ENCODE peak calls at places on chromosomes 3 and 15, in eight cellular contexts. Y is neural crest cell, W is amniotic epithelial cell, Q is hepatocyte, P is brain microvascular endothelial cell, C is SHP77 treated with DMSO at 0.1 percent for 48 hours, Z is astrocyte of the spinal cord, K is DMS153. U is an unnamed sample.

GRCh38 chr3:170002231-170002630 is 35.6 kb upstream of the GPR160 start:
- DNase-seq in Y (no peak), W (peak; percentile 35), Z (no peak), Q (no peak), K (no peak), C (no peak), P (no peak), U (no peak)

GRCh38 chr15:78049691-78050440 is 27.6 kb downstream of the TBC1D2B start:
- DNase-seq in Q (peak; percentile 28), C (no peak), P (no peak), Y (no peak), Z (peak; percentile 66), W (peak; percentile 98), K (no peak), U (no peak)

GRCh38 chr3:135238866-135239434 is 443.9 kb downstream of the EPHB1 start:
- DNase-seq in Y (no peak), Z (no peak), Q (no peak), K (no peak), C (no peak), P (no peak), W (no peak), U (no peak)

GRCh38 chr3:175980731-175981130 is 1121.6 kb downstream of the NAALADL2 start:
- DNase-seq in K (no peak), Q (no peak), P (no peak), W (no peak), Z (no peak), C (no peak), Y (no peak), U (no peak)

GRCh38 chr3:49655731-49656285 is 18.3 kb upstream of the APEH start:
- DNase-seq in C (no peak), W (no peak), Y (no peak), P (no peak), Q (no peak), Z (no peak), K (no peak), U (no peak)

GRCh38 chr3:80439490-80439889 is 671.7 kb upstream of the ROBO1 start:
- DNase-seq in Y (no peak), Z (no peak), Q (no peak), C (peak; percentile 87), W (no peak), P (no peak), K (peak; percentile 5), U (no peak)

GRCh38 chr3:107271787-107272387 is 105.4 kb upstream of the CCDC54 start:
- DNase-seq in P (no peak), W (peak; percentile 61), Y (no peak), Q (peak; percentile 39), Z (peak; percentile 60), K (peak; percentile 25), C (peak; percentile 5), U (peak; percentile 14)

GRCh38 chr3:172201136-172201989 is 162.0 kb downstream of the FNDC3B start:
- DNase-seq in W (peak; percentile 96), Z (peak; percentile 96), Y (no peak), Q (peak; percentile 65), C (peak; percentile 84), P (peak; percentile 93), K (peak; percentile 94), U (peak; percentile 66)

GRCh38 chr15:35698331-35698730 is 152.4 kb upstream of the DPH6 start:
- DNase-seq in K (no peak), C (no peak), Q (no peak), Z (no peak), Y (no peak), P (no peak), W (no peak), U (no peak)

GRCh38 chr15:31274496-31275330 is 51.9 kb upstream of the KLF13 start:
- DNase-seq in W (no peak), Z (no peak), K (no peak), P (no peak), C (no peak), Y (no peak), Q (peak; percentile 18), U (no peak)

GRCh38 chr3:173983353-173983752 is 585.8 kb downstream of the NLGN1 start:
- DNase-seq in P (no peak), Y (no peak), Q (no peak), Z (peak; percentile 10), K (no peak), C (no peak), W (no peak), U (no peak)

GRCh38 chr3:94028093-94028837 is at the start of gene STX19:
- DNase-seq in P (no peak), W (no peak), Q (no peak), C (no peak), Z (no peak), K (peak; percentile 88), Y (no peak), U (no peak)

GRCh38 chr15:41125950-41126642 is 10.0 kb upstream of the INO80 start:
- DNase-seq in Y (no peak), Q (no peak), C (no peak), Z (no peak), P (no peak), K (no peak), W (no peak), U (no peak)

GRCh38 chr3:49539659-49540560 is 14.4 kb upstream of the BSN start:
- DNase-seq in Y (peak; percentile 99), Z (peak; percentile 95), W (peak; percentile 89), K (peak; percentile 79), P (peak; percentile 85), C (peak; percentile 59), Q (peak; percentile 99), U (peak; percentile 91)

GRCh38 chr3:104519968-104520655 is 846.6 kb upstream of the ALCAM start:
- DNase-seq in Z (no peak), Y (no peak), P (no peak), K (no peak), W (no peak), C (no peak), Q (no peak), U (no peak)